ENCODE peak calls at places on chromosomes 13 and 19, in six cellular contexts. One of them, this sample, is unnamed.
A peak's percentile ranks its signal among the peaks of the same experiment; 100 is the strongest.

GRCh38 chr19:584240-585001 is 5.3 kb upstream of the HCN2 start:
- DNase-seq in stomach: peak; percentile 56
- DNase-seq in stimulated activated CD8-positive, alpha-beta memory T cell treated with anti-CD3 and anti-CD28 coated beads, Interleukin-15, amount 100 ng/mL, for 1 hour: peak; percentile 46
- DNase-seq in A172: no peak
- DNase-seq in AG08396: peak; percentile 83
- DNase-seq in activated CD4-positive, alpha-beta T cell treated with anti-CD3 and anti-CD28 coated beads, Interleukin-2, amount 50 U/mL, for 1 hour: peak; percentile 64
- DNase-seq in this sample: peak; percentile 37

GRCh38 chr19:47095707-47096704 is 17.6 kb downstream of the ZC3H4 start:
- DNase-seq in activated CD4-positive, alpha-beta T cell treated with anti-CD3 and anti-CD28 coated beads, Interleukin-2, amount 50 U/mL, for 1 hour: no peak
- DNase-seq in AG08396: no peak
- DNase-seq in stimulated activated CD8-positive, alpha-beta memory T cell treated with anti-CD3 and anti-CD28 coated beads, Interleukin-15, amount 100 ng/mL, for 1 hour: no peak
- DNase-seq in A172: peak; percentile 73
- DNase-seq in stomach: peak; percentile 97
- DNase-seq in this sample: no peak

GRCh38 chr13:23450340-23451046 is 17.0 kb upstream of the SACS start:
- DNase-seq in A172: no peak
- DNase-seq in AG08396: no peak
- DNase-seq in stimulated activated CD8-positive, alpha-beta memory T cell treated with anti-CD3 and anti-CD28 coated beads, Interleukin-15, amount 100 ng/mL, for 1 hour: no peak
- DNase-seq in stomach: no peak
- DNase-seq in activated CD4-positive, alpha-beta T cell treated with anti-CD3 and anti-CD28 coated beads, Interleukin-2, amount 50 U/mL, for 1 hour: no peak
- DNase-seq in this sample: no peak

GRCh38 chr13:48504606-48505369 is 28.1 kb downstream of the RCBTB2 start:
- DNase-seq in AG08396: no peak
- DNase-seq in activated CD4-positive, alpha-beta T cell treated with anti-CD3 and anti-CD28 coated beads, Interleukin-2, amount 50 U/mL, for 1 hour: no peak
- DNase-seq in A172: no peak
- DNase-seq in stimulated activated CD8-positive, alpha-beta memory T cell treated with anti-CD3 and anti-CD28 coated beads, Interleukin-15, amount 100 ng/mL, for 1 hour: no peak
- DNase-seq in stomach: no peak
- DNase-seq in this sample: no peak

GRCh38 chr13:45456196-45456972 is 8.4 kb upstream of the COG3 start:
- DNase-seq in AG08396: peak; percentile 56
- DNase-seq in stomach: no peak
- DNase-seq in A172: peak; percentile 41
- DNase-seq in stimulated activated CD8-positive, alpha-beta memory T cell treated with anti-CD3 and anti-CD28 coated beads, Interleukin-15, amount 100 ng/mL, for 1 hour: no peak
- DNase-seq in activated CD4-positive, alpha-beta T cell treated with anti-CD3 and anti-CD28 coated beads, Interleukin-2, amount 50 U/mL, for 1 hour: no peak
- DNase-seq in this sample: no peak

GRCh38 chr13:35966024-35966423 is 165.2 kb downstream of the DCLK1 start:
- DNase-seq in stimulated activated CD8-positive, alpha-beta memory T cell treated with anti-CD3 and anti-CD28 coated beads, Interleukin-15, amount 100 ng/mL, for 1 hour: no peak
- DNase-seq in stomach: no peak
- DNase-seq in AG08396: no peak
- DNase-seq in A172: no peak
- DNase-seq in activated CD4-positive, alpha-beta T cell treated with anti-CD3 and anti-CD28 coated beads, Interleukin-2, amount 50 U/mL, for 1 hour: no peak
- DNase-seq in this sample: no peak

GRCh38 chr19:1062387-1063029 is 4.5 kb upstream of the ARHGAP45 start:
- DNase-seq in stomach: no peak
- DNase-seq in activated CD4-positive, alpha-beta T cell treated with anti-CD3 and anti-CD28 coated beads, Interleukin-2, amount 50 U/mL, for 1 hour: no peak
- DNase-seq in AG08396: no peak
- DNase-seq in A172: no peak
- DNase-seq in stimulated activated CD8-positive, alpha-beta memory T cell treated with anti-CD3 and anti-CD28 coated beads, Interleukin-15, amount 100 ng/mL, for 1 hour: no peak
- DNase-seq in this sample: no peak

GRCh38 chr19:51301266-51301665 is 10.2 kb upstream of the IGLON5 start:
- DNase-seq in stomach: no peak
- DNase-seq in A172: no peak
- DNase-seq in AG08396: no peak
- DNase-seq in activated CD4-positive, alpha-beta T cell treated with anti-CD3 and anti-CD28 coated beads, Interleukin-2, amount 50 U/mL, for 1 hour: no peak
- DNase-seq in stimulated activated CD8-positive, alpha-beta memory T cell treated with anti-CD3 and anti-CD28 coated beads, Interleukin-15, amount 100 ng/mL, for 1 hour: no peak
- DNase-seq in this sample: no peak

GRCh38 chr13:109919715-109920375 is 133.5 kb upstream of the IRS2 start:
- DNase-seq in stimulated activated CD8-positive, alpha-beta memory T cell treated with anti-CD3 and anti-CD28 coated beads, Interleukin-15, amount 100 ng/mL, for 1 hour: no peak
- DNase-seq in stomach: no peak
- DNase-seq in activated CD4-positive, alpha-beta T cell treated with anti-CD3 and anti-CD28 coated beads, Interleukin-2, amount 50 U/mL, for 1 hour: no peak
- DNase-seq in AG08396: no peak
- DNase-seq in A172: peak; percentile 59
- DNase-seq in this sample: no peak

GRCh38 chr19:10713317-10713716 is 4.6 kb upstream of the DNM2 start:
- DNase-seq in activated CD4-positive, alpha-beta T cell treated with anti-CD3 and anti-CD28 coated beads, Interleukin-2, amount 50 U/mL, for 1 hour: no peak
- DNase-seq in stomach: no peak
- DNase-seq in stimulated activated CD8-positive, alpha-beta memory T cell treated with anti-CD3 and anti-CD28 coated beads, Interleukin-15, amount 100 ng/mL, for 1 hour: no peak
- DNase-seq in AG08396: no peak
- DNase-seq in A172: no peak
- DNase-seq in this sample: no peak

GRCh38 chr19:46886546-46887239 is 25.9 kb downstream of the ARHGAP35 start:
- DNase-seq in AG08396: no peak
- DNase-seq in activated CD4-positive, alpha-beta T cell treated with anti-CD3 and anti-CD28 coated beads, Interleukin-2, amount 50 U/mL, for 1 hour: no peak
- DNase-seq in stomach: no peak
- DNase-seq in stimulated activated CD8-positive, alpha-beta memory T cell treated with anti-CD3 and anti-CD28 coated beads, Interleukin-15, amount 100 ng/mL, for 1 hour: no peak
- DNase-seq in A172: peak; percentile 25
- DNase-seq in this sample: no peak

GRCh38 chr19:13938361-13939027 is at the start of gene PODNL1:
- DNase-seq in activated CD4-positive, alpha-beta T cell treated with anti-CD3 and anti-CD28 coated beads, Interleukin-2, amount 50 U/mL, for 1 hour: no peak
- DNase-seq in stimulated activated CD8-positive, alpha-beta memory T cell treated with anti-CD3 and anti-CD28 coated beads, Interleukin-15, amount 100 ng/mL, for 1 hour: no peak
- DNase-seq in stomach: no peak
- DNase-seq in A172: peak; percentile 52
- DNase-seq in AG08396: peak; percentile 86
- DNase-seq in this sample: no peak

GRCh38 chr13:112702341-112702982 is 12.6 kb downstream of the ATP11A start:
- DNase-seq in stomach: peak; percentile 19
- DNase-seq in A172: no peak
- DNase-seq in stimulated activated CD8-positive, alpha-beta memory T cell treated with anti-CD3 and anti-CD28 coated beads, Interleukin-15, amount 100 ng/mL, for 1 hour: no peak
- DNase-seq in AG08396: no peak
- DNase-seq in activated CD4-positive, alpha-beta T cell treated with anti-CD3 and anti-CD28 coated beads, Interleukin-2, amount 50 U/mL, for 1 hour: no peak
- DNase-seq in this sample: no peak

GRCh38 chr13:73061478-73062275 is 2.9 kb downstream of the KLF5 start:
- DNase-seq in stomach: no peak
- DNase-seq in AG08396: no peak
- DNase-seq in stimulated activated CD8-positive, alpha-beta memory T cell treated with anti-CD3 and anti-CD28 coated beads, Interleukin-15, amount 100 ng/mL, for 1 hour: no peak
- DNase-seq in A172: no peak
- DNase-seq in activated CD4-positive, alpha-beta T cell treated with anti-CD3 and anti-CD28 coated beads, Interleukin-2, amount 50 U/mL, for 1 hour: no peak
- DNase-seq in this sample: no peak

GRCh38 chr19:13099073-13099999 is 3.3 kb downstream of the LYL1 start:
- DNase-seq in stomach: peak; percentile 78
- DNase-seq in AG08396: no peak
- DNase-seq in activated CD4-positive, alpha-beta T cell treated with anti-CD3 and anti-CD28 coated beads, Interleukin-2, amount 50 U/mL, for 1 hour: peak; percentile 78
- DNase-seq in A172: no peak
- DNase-seq in stimulated activated CD8-positive, alpha-beta memory T cell treated with anti-CD3 and anti-CD28 coated beads, Interleukin-15, amount 100 ng/mL, for 1 hour: peak; percentile 48
- DNase-seq in this sample: peak; percentile 52